ENCODE peak calls at places on chromosomes 6 and 20, in ten cellular contexts. One of them, this sample, is unnamed.

GRCh38 chr6:107493158-107494057 is 3.5 kb downstream of the SOBP start:
- DNase-seq in transverse colon: no peak
- DNase-seq in epithelial cell of proximal tubule: no peak
- DNase-seq in Peyer's patch: no peak
- DNase-seq in stomach: peak; percentile 57
- DNase-seq in brain microvascular endothelial cell: peak; percentile 27
- DNase-seq in GM20000: no peak
- DNase-seq in GM06990: no peak
- DNase-seq in GM10248: no peak
- DNase-seq in foreskin keratinocyte: no peak
- DNase-seq in this sample: no peak

GRCh38 chr6:157763129-157763893 is 59.7 kb upstream of the SNX9 start:
- DNase-seq in transverse colon: peak; percentile 97
- DNase-seq in GM06990: no peak
- DNase-seq in GM20000: no peak
- DNase-seq in GM10248: no peak
- DNase-seq in Peyer's patch: peak; percentile 96
- DNase-seq in foreskin keratinocyte: peak; percentile 99
- DNase-seq in epithelial cell of proximal tubule: peak; percentile 91
- DNase-seq in brain microvascular endothelial cell: peak; percentile 72
- DNase-seq in stomach: peak; percentile 99
- DNase-seq in this sample: no peak

GRCh38 chr20:35837577-35838195 is 65.9 kb downstream of the PHF20 start:
- DNase-seq in Peyer's patch: no peak
- DNase-seq in stomach: no peak
- DNase-seq in GM20000: no peak
- DNase-seq in brain microvascular endothelial cell: no peak
- DNase-seq in GM06990: no peak
- DNase-seq in epithelial cell of proximal tubule: no peak
- DNase-seq in GM10248: no peak
- DNase-seq in foreskin keratinocyte: no peak
- DNase-seq in transverse colon: no peak
- DNase-seq in this sample: no peak

GRCh38 chr6:15893556-15894253 is 230.9 kb upstream of the DTNBP1 start:
- DNase-seq in foreskin keratinocyte: no peak
- DNase-seq in GM06990: no peak
- DNase-seq in GM10248: no peak
- DNase-seq in stomach: no peak
- DNase-seq in GM20000: no peak
- DNase-seq in transverse colon: no peak
- DNase-seq in brain microvascular endothelial cell: peak; percentile 29
- DNase-seq in epithelial cell of proximal tubule: no peak
- DNase-seq in Peyer's patch: no peak
- DNase-seq in this sample: no peak

GRCh38 chr20:11850901-11851300 is 66.8 kb upstream of the BTBD3 start:
- DNase-seq in transverse colon: no peak
- DNase-seq in brain microvascular endothelial cell: peak; percentile 43
- DNase-seq in GM06990: no peak
- DNase-seq in Peyer's patch: no peak
- DNase-seq in foreskin keratinocyte: peak; percentile 68
- DNase-seq in stomach: no peak
- DNase-seq in GM20000: no peak
- DNase-seq in GM10248: no peak
- DNase-seq in epithelial cell of proximal tubule: peak; percentile 25
- DNase-seq in this sample: no peak

GRCh38 chr6:119205911-119206617 is 127.6 kb upstream of the FAM184A start:
- DNase-seq in brain microvascular endothelial cell: no peak
- DNase-seq in foreskin keratinocyte: no peak
- DNase-seq in Peyer's patch: no peak
- DNase-seq in transverse colon: no peak
- DNase-seq in GM20000: peak; percentile 15
- DNase-seq in stomach: no peak
- DNase-seq in epithelial cell of proximal tubule: no peak
- DNase-seq in GM06990: peak; percentile 15
- DNase-seq in GM10248: peak; percentile 20
- DNase-seq in this sample: no peak

GRCh38 chr20:10665791-10666190 is 8.0 kb downstream of the JAG1 start:
- DNase-seq in GM06990: no peak
- DNase-seq in GM10248: no peak
- DNase-seq in brain microvascular endothelial cell: no peak
- DNase-seq in stomach: no peak
- DNase-seq in epithelial cell of proximal tubule: no peak
- DNase-seq in transverse colon: no peak
- DNase-seq in foreskin keratinocyte: peak; percentile 42
- DNase-seq in GM20000: no peak
- DNase-seq in Peyer's patch: no peak
- DNase-seq in this sample: no peak

GRCh38 chr20:8454137-8454712 is 322.2 kb downstream of the PLCB1 start:
- DNase-seq in epithelial cell of proximal tubule: peak; percentile 66
- DNase-seq in brain microvascular endothelial cell: peak; percentile 97
- DNase-seq in foreskin keratinocyte: no peak
- DNase-seq in stomach: no peak
- DNase-seq in GM06990: no peak
- DNase-seq in transverse colon: no peak
- DNase-seq in GM20000: peak; percentile 6
- DNase-seq in GM10248: peak; percentile 13
- DNase-seq in Peyer's patch: no peak
- DNase-seq in this sample: no peak

GRCh38 chr6:54624779-54625178 is 221.8 kb upstream of the FAM83B start:
- DNase-seq in Peyer's patch: no peak
- DNase-seq in stomach: no peak
- DNase-seq in transverse colon: no peak
- DNase-seq in foreskin keratinocyte: no peak
- DNase-seq in GM20000: no peak
- DNase-seq in GM06990: no peak
- DNase-seq in GM10248: no peak
- DNase-seq in brain microvascular endothelial cell: no peak
- DNase-seq in epithelial cell of proximal tubule: no peak
- DNase-seq in this sample: no peak

GRCh38 chr6:32627831-32628230 is 9.4 kb upstream of the HLA-DQA1 start:
- DNase-seq in foreskin keratinocyte: no peak
- DNase-seq in GM20000: peak; percentile 25
- DNase-seq in epithelial cell of proximal tubule: no peak
- DNase-seq in brain microvascular endothelial cell: peak; percentile 21
- DNase-seq in GM06990: peak; percentile 73
- DNase-seq in transverse colon: peak; percentile 19
- DNase-seq in GM10248: no peak
- DNase-seq in stomach: peak; percentile 47
- DNase-seq in Peyer's patch: peak; percentile 76
- DNase-seq in this sample: no peak

DNA sequence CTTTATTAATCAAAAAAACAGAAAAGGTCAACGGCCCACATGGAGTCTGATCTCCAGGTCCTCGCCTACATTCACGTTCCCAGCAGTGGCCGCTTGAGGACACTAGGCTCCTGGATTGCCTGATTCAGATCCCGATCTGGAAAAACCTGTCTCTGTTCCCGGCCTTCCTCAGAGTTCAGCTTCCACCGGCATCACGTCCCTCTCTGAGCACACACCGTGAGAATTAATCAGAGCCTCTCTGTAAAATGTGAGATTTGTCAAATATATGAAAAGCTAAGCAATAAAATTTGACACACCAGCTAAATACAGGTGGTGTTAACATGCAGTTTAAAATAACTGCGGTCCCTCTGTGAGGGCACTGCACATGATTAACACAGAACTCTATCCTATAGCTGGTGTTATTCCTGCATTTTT is 122.8 kb upstream of the COL21A1 start:
- DNase-seq in stomach: peak; percentile 74
- DNase-seq in foreskin keratinocyte: peak; percentile 70
- DNase-seq in Peyer's patch: peak; percentile 80
- DNase-seq in brain microvascular endothelial cell: peak; percentile 44
- DNase-seq in epithelial cell of proximal tubule: no peak
- DNase-seq in GM10248: no peak
- DNase-seq in GM20000: no peak
- DNase-seq in GM06990: no peak
- DNase-seq in transverse colon: peak; percentile 68
- DNase-seq in this sample: no peak
- TF ChIP-seq CTCF in stomach: peak; percentile 46
- TF ChIP-seq CTCF in foreskin keratinocyte: peak; percentile 93
- TF ChIP-seq CTCF in Peyer's patch: no peak
- TF ChIP-seq CTCF in brain microvascular endothelial cell: peak; percentile 77
- TF ChIP-seq CTCF in epithelial cell of proximal tubule: peak; percentile 90
- TF ChIP-seq CTCF in GM10248: no peak
- TF ChIP-seq CTCF in GM20000: no peak
- TF ChIP-seq CTCF in GM06990: no peak
- TF ChIP-seq CTCF in transverse colon: peak; percentile 53
- TF ChIP-seq CTCF in this sample: peak; percentile 85

DNA sequence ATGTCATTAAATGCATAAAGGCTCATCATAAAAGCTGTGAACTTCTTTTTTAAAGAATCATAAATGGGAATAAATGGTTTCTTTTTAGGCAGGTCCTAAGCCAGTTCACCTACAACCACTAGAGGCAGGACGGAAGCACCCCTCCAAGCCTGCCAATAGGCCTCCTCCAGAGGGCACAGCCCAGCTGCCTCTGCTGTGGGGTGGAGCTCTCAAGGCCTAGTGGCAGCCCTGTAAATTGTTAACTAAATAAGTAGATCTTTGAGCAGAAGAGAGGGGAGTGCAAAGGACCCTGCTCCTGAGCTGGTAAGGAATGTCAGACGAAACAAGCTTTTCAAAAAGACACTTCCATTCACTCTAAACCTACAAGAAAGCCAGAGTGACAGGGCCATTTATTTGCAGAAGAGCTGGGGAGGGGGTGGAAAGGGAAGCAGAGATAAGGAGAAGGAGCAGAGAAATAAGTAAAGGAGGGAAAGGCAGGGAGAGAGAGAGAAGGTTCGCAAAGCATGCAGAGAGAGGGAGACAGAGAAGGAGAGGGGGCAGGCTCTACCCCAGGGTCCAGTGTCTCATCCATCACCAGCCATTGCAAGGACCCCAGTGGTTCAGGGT is 18.0 kb upstream of the MAFB start:
- DNase-seq in GM20000: no peak
- DNase-seq in Peyer's patch: no peak
- DNase-seq in transverse colon: no peak
- DNase-seq in GM06990: no peak
- DNase-seq in brain microvascular endothelial cell: no peak
- DNase-seq in epithelial cell of proximal tubule: no peak
- DNase-seq in foreskin keratinocyte: no peak
- DNase-seq in stomach: no peak
- DNase-seq in GM10248: no peak
- DNase-seq in this sample: no peak
- TF ChIP-seq CTCF in GM20000: no peak
- TF ChIP-seq CTCF in Peyer's patch: no peak
- TF ChIP-seq CTCF in transverse colon: no peak
- TF ChIP-seq CTCF in GM06990: peak; percentile 42
- TF ChIP-seq CTCF in brain microvascular endothelial cell: peak; percentile 30
- TF ChIP-seq CTCF in epithelial cell of proximal tubule: peak; percentile 39
- TF ChIP-seq CTCF in foreskin keratinocyte: peak; percentile 46
- TF ChIP-seq CTCF in stomach: no peak
- TF ChIP-seq CTCF in GM10248: no peak
- TF ChIP-seq CTCF in this sample: no peak

DNA sequence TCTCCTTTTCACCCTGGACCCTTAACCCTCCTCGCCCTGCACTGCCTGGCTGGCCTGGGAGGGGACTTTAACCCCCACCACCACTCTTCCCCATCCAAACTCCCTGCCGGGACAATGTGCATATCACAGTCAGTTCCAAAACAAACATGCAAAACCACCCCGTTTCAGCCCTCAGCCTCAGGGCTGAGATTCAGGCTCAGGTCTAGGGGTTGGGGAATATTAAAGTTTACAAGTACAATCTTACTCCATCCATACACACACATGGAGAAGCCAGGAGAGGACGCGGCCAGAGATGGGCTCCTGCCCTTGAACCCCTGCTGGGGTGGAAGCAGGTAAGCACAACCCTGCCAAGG is 534 bp downstream of the KIAA1755 start:
- DNase-seq in stomach: no peak
- DNase-seq in GM20000: no peak
- DNase-seq in epithelial cell of proximal tubule: no peak
- DNase-seq in GM10248: no peak
- DNase-seq in brain microvascular endothelial cell: no peak
- DNase-seq in GM06990: no peak
- DNase-seq in Peyer's patch: no peak
- DNase-seq in transverse colon: no peak
- DNase-seq in foreskin keratinocyte: no peak
- DNase-seq in this sample: no peak
- TF ChIP-seq CTCF in stomach: no peak
- TF ChIP-seq CTCF in GM20000: no peak
- TF ChIP-seq CTCF in epithelial cell of proximal tubule: no peak
- TF ChIP-seq CTCF in GM10248: no peak
- TF ChIP-seq CTCF in brain microvascular endothelial cell: no peak
- TF ChIP-seq CTCF in GM06990: no peak
- TF ChIP-seq CTCF in Peyer's patch: no peak
- TF ChIP-seq CTCF in transverse colon: no peak
- TF ChIP-seq CTCF in foreskin keratinocyte: no peak
- TF ChIP-seq CTCF in this sample: no peak

DNA sequence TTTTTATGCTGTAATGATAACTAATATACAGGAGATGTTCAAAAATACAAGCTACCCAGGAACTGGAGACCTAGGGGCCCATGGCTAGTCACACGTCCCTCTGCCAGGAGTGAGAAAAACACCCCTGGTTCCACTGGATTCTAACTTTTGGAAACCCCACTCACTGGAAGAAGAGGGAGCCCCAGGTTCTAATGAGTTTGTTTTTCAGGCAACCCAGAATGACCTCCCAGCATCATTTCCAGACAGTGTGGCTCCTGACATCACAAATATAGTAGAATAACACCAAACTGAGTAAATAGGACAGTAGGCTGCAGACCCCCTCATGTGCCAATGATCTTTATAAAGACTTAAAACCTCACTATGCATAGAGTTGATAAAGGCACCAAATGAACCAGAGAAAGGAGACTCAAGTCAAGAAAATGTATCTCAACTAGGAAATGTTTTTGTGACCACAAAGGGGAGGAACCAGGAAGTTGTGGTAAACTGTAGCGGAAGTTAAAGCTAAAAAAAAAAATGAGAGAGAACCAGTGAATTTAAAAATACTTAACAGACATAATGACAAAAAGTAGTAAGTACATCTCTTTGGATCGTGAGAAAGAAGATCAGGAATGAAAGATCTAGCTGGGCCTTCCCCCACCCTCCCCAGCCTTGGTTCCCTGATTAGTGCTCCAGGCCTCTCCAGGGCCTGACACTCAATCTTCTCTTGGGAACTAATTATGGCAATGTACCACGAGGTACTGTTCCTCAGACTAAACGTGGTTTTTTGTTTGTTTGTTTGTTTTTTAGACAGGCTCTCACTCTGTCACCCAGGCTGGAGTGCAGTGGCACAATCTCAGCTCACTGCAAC is 19.8 kb downstream of the HLA-E start:
- DNase-seq in brain microvascular endothelial cell: no peak
- DNase-seq in GM20000: peak; percentile 65
- DNase-seq in stomach: no peak
- DNase-seq in Peyer's patch: peak; percentile 52
- DNase-seq in transverse colon: no peak
- DNase-seq in foreskin keratinocyte: no peak
- DNase-seq in GM10248: peak; percentile 50
- DNase-seq in epithelial cell of proximal tubule: no peak
- DNase-seq in GM06990: peak; percentile 66
- DNase-seq in this sample: peak; percentile 72
- TF ChIP-seq CTCF in brain microvascular endothelial cell: no peak
- TF ChIP-seq CTCF in GM20000: no peak
- TF ChIP-seq CTCF in stomach: no peak
- TF ChIP-seq CTCF in Peyer's patch: no peak
- TF ChIP-seq CTCF in transverse colon: no peak
- TF ChIP-seq CTCF in foreskin keratinocyte: no peak
- TF ChIP-seq CTCF in GM10248: no peak
- TF ChIP-seq CTCF in epithelial cell of proximal tubule: no peak
- TF ChIP-seq CTCF in GM06990: no peak
- TF ChIP-seq CTCF in this sample: no peak